ENCODE peak calls at places on chromosomes 6 and 20, in ten cellular contexts. One of them, this sample, is unnamed.

GRCh38 chr20:17556842-17557674 is 12.8 kb upstream of the DSTN start:
- DNase-seq in HS-5: no peak
- DNase-seq in sciatic nerve: no peak
- DNase-seq in mammary epithelial cell: peak
- DNase-seq in body of pancreas: peak
- DNase-seq in CD8-positive, alpha-beta T cell: no peak
- DNase-seq in activated CD4-positive, alpha-beta T cell treated with anti-CD3 and anti-CD28 coated beads for 48 hours: no peak
- DNase-seq in NCI-H1930: no peak
- DNase-seq in GM03348: peak
- DNase-seq in CD8-positive, alpha-beta memory T cell: no peak
- DNase-seq in this sample: no peak

GRCh38 chr20:2140561-2140960 is 38.9 kb downstream of the STK35 start:
- DNase-seq in CD8-positive, alpha-beta memory T cell: no peak
- DNase-seq in CD8-positive, alpha-beta T cell: no peak
- DNase-seq in HS-5: no peak
- DNase-seq in NCI-H1930: no peak
- DNase-seq in sciatic nerve: peak
- DNase-seq in GM03348: peak
- DNase-seq in mammary epithelial cell: no peak
- DNase-seq in activated CD4-positive, alpha-beta T cell treated with anti-CD3 and anti-CD28 coated beads for 48 hours: no peak
- DNase-seq in body of pancreas: no peak
- DNase-seq in this sample: no peak

GRCh38 chr6:37845026-37845911 is 25.7 kb downstream of the ZFAND3 start:
- DNase-seq in NCI-H1930: no peak
- DNase-seq in CD8-positive, alpha-beta memory T cell: no peak
- DNase-seq in activated CD4-positive, alpha-beta T cell treated with anti-CD3 and anti-CD28 coated beads for 48 hours: no peak
- DNase-seq in body of pancreas: no peak
- DNase-seq in HS-5: no peak
- DNase-seq in mammary epithelial cell: peak
- DNase-seq in sciatic nerve: no peak
- DNase-seq in GM03348: no peak
- DNase-seq in CD8-positive, alpha-beta T cell: no peak
- DNase-seq in this sample: no peak

GRCh38 chr20:8067082-8067481 is 47.5 kb upstream of the TMX4 start:
- DNase-seq in sciatic nerve: no peak
- DNase-seq in activated CD4-positive, alpha-beta T cell treated with anti-CD3 and anti-CD28 coated beads for 48 hours: no peak
- DNase-seq in NCI-H1930: no peak
- DNase-seq in CD8-positive, alpha-beta memory T cell: no peak
- DNase-seq in HS-5: no peak
- DNase-seq in body of pancreas: no peak
- DNase-seq in GM03348: no peak
- DNase-seq in CD8-positive, alpha-beta T cell: no peak
- DNase-seq in mammary epithelial cell: no peak
- DNase-seq in this sample: no peak

GRCh38 chr6:84218091-84218490 is 9.4 kb downstream of the CEP162 start:
- DNase-seq in CD8-positive, alpha-beta memory T cell: no peak
- DNase-seq in mammary epithelial cell: no peak
- DNase-seq in HS-5: no peak
- DNase-seq in activated CD4-positive, alpha-beta T cell treated with anti-CD3 and anti-CD28 coated beads for 48 hours: no peak
- DNase-seq in GM03348: no peak
- DNase-seq in sciatic nerve: no peak
- DNase-seq in body of pancreas: no peak
- DNase-seq in CD8-positive, alpha-beta T cell: no peak
- DNase-seq in NCI-H1930: no peak
- DNase-seq in this sample: no peak

GRCh38 chr6:71012871-71013456 is 56.1 kb upstream of the B3GAT2 start:
- DNase-seq in body of pancreas: no peak
- DNase-seq in HS-5: peak
- DNase-seq in CD8-positive, alpha-beta T cell: no peak
- DNase-seq in GM03348: peak
- DNase-seq in CD8-positive, alpha-beta memory T cell: no peak
- DNase-seq in NCI-H1930: peak
- DNase-seq in sciatic nerve: no peak
- DNase-seq in mammary epithelial cell: peak
- DNase-seq in activated CD4-positive, alpha-beta T cell treated with anti-CD3 and anti-CD28 coated beads for 48 hours: peak
- DNase-seq in this sample: no peak

GRCh38 chr6:32637219-32637880 is at the start of gene HLA-DQA1:
- DNase-seq in CD8-positive, alpha-beta T cell: no peak
- DNase-seq in NCI-H1930: no peak
- DNase-seq in mammary epithelial cell: peak
- DNase-seq in GM03348: no peak
- DNase-seq in body of pancreas: no peak
- DNase-seq in sciatic nerve: no peak
- DNase-seq in CD8-positive, alpha-beta memory T cell: no peak
- DNase-seq in HS-5: no peak
- DNase-seq in activated CD4-positive, alpha-beta T cell treated with anti-CD3 and anti-CD28 coated beads for 48 hours: no peak
- DNase-seq in this sample: no peak

GRCh38 chr6:170188571-170189001 is 102.3 kb downstream of the DLL1 start:
- DNase-seq in NCI-H1930: no peak
- DNase-seq in activated CD4-positive, alpha-beta T cell treated with anti-CD3 and anti-CD28 coated beads for 48 hours: no peak
- DNase-seq in CD8-positive, alpha-beta T cell: peak
- DNase-seq in GM03348: no peak
- DNase-seq in HS-5: no peak
- DNase-seq in body of pancreas: no peak
- DNase-seq in mammary epithelial cell: no peak
- DNase-seq in CD8-positive, alpha-beta memory T cell: peak
- DNase-seq in sciatic nerve: no peak
- DNase-seq in this sample: no peak

GRCh38 chr20:22630698-22631097 is 46.3 kb upstream of the FOXA2 start:
- DNase-seq in HS-5: no peak
- DNase-seq in GM03348: no peak
- DNase-seq in CD8-positive, alpha-beta memory T cell: no peak
- DNase-seq in body of pancreas: no peak
- DNase-seq in mammary epithelial cell: no peak
- DNase-seq in NCI-H1930: no peak
- DNase-seq in sciatic nerve: no peak
- DNase-seq in activated CD4-positive, alpha-beta T cell treated with anti-CD3 and anti-CD28 coated beads for 48 hours: no peak
- DNase-seq in CD8-positive, alpha-beta T cell: no peak
- DNase-seq in this sample: no peak

GRCh38 chr6:134373282-134373922 is 55.5 kb upstream of the SGK1 start:
- DNase-seq in activated CD4-positive, alpha-beta T cell treated with anti-CD3 and anti-CD28 coated beads for 48 hours: peak
- DNase-seq in body of pancreas: no peak
- DNase-seq in sciatic nerve: no peak
- DNase-seq in CD8-positive, alpha-beta T cell: no peak
- DNase-seq in CD8-positive, alpha-beta memory T cell: no peak
- DNase-seq in NCI-H1930: no peak
- DNase-seq in HS-5: no peak
- DNase-seq in GM03348: peak
- DNase-seq in mammary epithelial cell: peak
- DNase-seq in this sample: no peak

GRCh38 chr6:18368277-18369105 is 18.7 kb upstream of the RNF144B start:
- DNase-seq in CD8-positive, alpha-beta T cell: no peak
- DNase-seq in sciatic nerve: no peak
- DNase-seq in GM03348: no peak
- DNase-seq in mammary epithelial cell: no peak
- DNase-seq in activated CD4-positive, alpha-beta T cell treated with anti-CD3 and anti-CD28 coated beads for 48 hours: no peak
- DNase-seq in NCI-H1930: no peak
- DNase-seq in CD8-positive, alpha-beta memory T cell: no peak
- DNase-seq in body of pancreas: no peak
- DNase-seq in HS-5: no peak
- DNase-seq in this sample: no peak

GRCh38 chr20:55394592-55394991 is 610.7 kb downstream of the CBLN4 start:
- DNase-seq in mammary epithelial cell: peak
- DNase-seq in sciatic nerve: no peak
- DNase-seq in NCI-H1930: no peak
- DNase-seq in HS-5: no peak
- DNase-seq in GM03348: no peak
- DNase-seq in CD8-positive, alpha-beta memory T cell: no peak
- DNase-seq in activated CD4-positive, alpha-beta T cell treated with anti-CD3 and anti-CD28 coated beads for 48 hours: no peak
- DNase-seq in CD8-positive, alpha-beta T cell: no peak
- DNase-seq in body of pancreas: no peak
- DNase-seq in this sample: no peak

GRCh38 chr6:53813096-53813495 is 18.3 kb downstream of the LRRC1 start:
- DNase-seq in body of pancreas: no peak
- DNase-seq in mammary epithelial cell: no peak
- DNase-seq in activated CD4-positive, alpha-beta T cell treated with anti-CD3 and anti-CD28 coated beads for 48 hours: no peak
- DNase-seq in CD8-positive, alpha-beta memory T cell: no peak
- DNase-seq in NCI-H1930: no peak
- DNase-seq in HS-5: no peak
- DNase-seq in GM03348: peak
- DNase-seq in CD8-positive, alpha-beta T cell: no peak
- DNase-seq in sciatic nerve: no peak
- DNase-seq in this sample: no peak

GRCh38 chr6:38283734-38284362 is 355.9 kb downstream of the BTBD9 start:
- DNase-seq in body of pancreas: no peak
- DNase-seq in sciatic nerve: no peak
- DNase-seq in activated CD4-positive, alpha-beta T cell treated with anti-CD3 and anti-CD28 coated beads for 48 hours: peak
- DNase-seq in CD8-positive, alpha-beta T cell: no peak
- DNase-seq in NCI-H1930: no peak
- DNase-seq in mammary epithelial cell: peak
- DNase-seq in GM03348: no peak
- DNase-seq in CD8-positive, alpha-beta memory T cell: no peak
- DNase-seq in HS-5: peak
- DNase-seq in this sample: no peak

GRCh38 chr6:30556714-30556963 is 350 bp upstream of the GNL1 start:
- DNase-seq in CD8-positive, alpha-beta T cell: peak
- DNase-seq in HS-5: no peak
- DNase-seq in body of pancreas: peak
- DNase-seq in GM03348: no peak
- DNase-seq in activated CD4-positive, alpha-beta T cell treated with anti-CD3 and anti-CD28 coated beads for 48 hours: peak
- DNase-seq in mammary epithelial cell: peak
- DNase-seq in sciatic nerve: peak
- DNase-seq in NCI-H1930: no peak
- DNase-seq in CD8-positive, alpha-beta memory T cell: peak
- DNase-seq in this sample: peak

GRCh38 chr6:137043710-137044365 is 927 bp downstream of the IL20RA start:
- DNase-seq in NCI-H1930: no peak
- DNase-seq in mammary epithelial cell: peak
- DNase-seq in body of pancreas: no peak
- DNase-seq in HS-5: peak
- DNase-seq in sciatic nerve: peak
- DNase-seq in activated CD4-positive, alpha-beta T cell treated with anti-CD3 and anti-CD28 coated beads for 48 hours: no peak
- DNase-seq in CD8-positive, alpha-beta T cell: no peak
- DNase-seq in GM03348: peak
- DNase-seq in CD8-positive, alpha-beta memory T cell: no peak
- DNase-seq in this sample: no peak

GRCh38 chr20:32731882-32732266 is 11.4 kb downstream of the COMMD7 start:
- DNase-seq in activated CD4-positive, alpha-beta T cell treated with anti-CD3 and anti-CD28 coated beads for 48 hours: no peak
- DNase-seq in body of pancreas: no peak
- DNase-seq in NCI-H1930: no peak
- DNase-seq in HS-5: no peak
- DNase-seq in CD8-positive, alpha-beta memory T cell: no peak
- DNase-seq in CD8-positive, alpha-beta T cell: no peak
- DNase-seq in GM03348: no peak
- DNase-seq in mammary epithelial cell: no peak
- DNase-seq in sciatic nerve: no peak
- DNase-seq in this sample: no peak

GRCh38 chr6:170049641-170050491 is 241.0 kb downstream of the DLL1 start:
- DNase-seq in activated CD4-positive, alpha-beta T cell treated with anti-CD3 and anti-CD28 coated beads for 48 hours: no peak
- DNase-seq in HS-5: peak
- DNase-seq in NCI-H1930: no peak
- DNase-seq in CD8-positive, alpha-beta memory T cell: no peak
- DNase-seq in body of pancreas: peak
- DNase-seq in GM03348: no peak
- DNase-seq in mammary epithelial cell: peak
- DNase-seq in CD8-positive, alpha-beta T cell: no peak
- DNase-seq in sciatic nerve: peak
- DNase-seq in this sample: no peak

GRCh38 chr6:36349240-36349639 is 12.6 kb upstream of the BNIP5 start:
- DNase-seq in activated CD4-positive, alpha-beta T cell treated with anti-CD3 and anti-CD28 coated beads for 48 hours: peak
- DNase-seq in body of pancreas: no peak
- DNase-seq in mammary epithelial cell: peak
- DNase-seq in NCI-H1930: no peak
- DNase-seq in sciatic nerve: no peak
- DNase-seq in GM03348: no peak
- DNase-seq in HS-5: no peak
- DNase-seq in CD8-positive, alpha-beta memory T cell: no peak
- DNase-seq in CD8-positive, alpha-beta T cell: peak
- DNase-seq in this sample: no peak

GRCh38 chr6:98945311-98946005 is 2.3 kb downstream of the FBXL4 start:
- DNase-seq in sciatic nerve: no peak
- DNase-seq in NCI-H1930: no peak
- DNase-seq in GM03348: no peak
- DNase-seq in CD8-positive, alpha-beta T cell: no peak
- DNase-seq in activated CD4-positive, alpha-beta T cell treated with anti-CD3 and anti-CD28 coated beads for 48 hours: no peak
- DNase-seq in HS-5: no peak
- DNase-seq in mammary epithelial cell: no peak
- DNase-seq in CD8-positive, alpha-beta memory T cell: no peak
- DNase-seq in body of pancreas: no peak
- DNase-seq in this sample: no peak

GRCh38 chr6:100880149-100880900 is 804 bp downstream of the ASCC3 start:
- DNase-seq in HS-5: peak
- DNase-seq in activated CD4-positive, alpha-beta T cell treated with anti-CD3 and anti-CD28 coated beads for 48 hours: peak
- DNase-seq in mammary epithelial cell: no peak
- DNase-seq in NCI-H1930: no peak
- DNase-seq in GM03348: peak
- DNase-seq in CD8-positive, alpha-beta T cell: no peak
- DNase-seq in sciatic nerve: no peak
- DNase-seq in CD8-positive, alpha-beta memory T cell: no peak
- DNase-seq in body of pancreas: no peak
- DNase-seq in this sample: no peak

GRCh38 chr20:43849496-43850197 is 65.0 kb upstream of the TOX2 start:
- DNase-seq in sciatic nerve: no peak
- DNase-seq in NCI-H1930: no peak
- DNase-seq in body of pancreas: no peak
- DNase-seq in CD8-positive, alpha-beta T cell: no peak
- DNase-seq in activated CD4-positive, alpha-beta T cell treated with anti-CD3 and anti-CD28 coated beads for 48 hours: no peak
- DNase-seq in mammary epithelial cell: peak
- DNase-seq in CD8-positive, alpha-beta memory T cell: no peak
- DNase-seq in HS-5: no peak
- DNase-seq in GM03348: peak
- DNase-seq in this sample: no peak

GRCh38 chr6:105803439-105803838 is 282.7 kb upstream of the PRDM1 start:
- DNase-seq in mammary epithelial cell: peak
- DNase-seq in body of pancreas: no peak
- DNase-seq in NCI-H1930: no peak
- DNase-seq in sciatic nerve: no peak
- DNase-seq in CD8-positive, alpha-beta memory T cell: no peak
- DNase-seq in activated CD4-positive, alpha-beta T cell treated with anti-CD3 and anti-CD28 coated beads for 48 hours: no peak
- DNase-seq in HS-5: no peak
- DNase-seq in CD8-positive, alpha-beta T cell: no peak
- DNase-seq in GM03348: peak
- DNase-seq in this sample: no peak

GRCh38 chr6:164695896-164696295 is 613.5 kb downstream of the C6orf118 start:
- DNase-seq in mammary epithelial cell: no peak
- DNase-seq in activated CD4-positive, alpha-beta T cell treated with anti-CD3 and anti-CD28 coated beads for 48 hours: no peak
- DNase-seq in HS-5: no peak
- DNase-seq in NCI-H1930: no peak
- DNase-seq in CD8-positive, alpha-beta T cell: no peak
- DNase-seq in body of pancreas: no peak
- DNase-seq in CD8-positive, alpha-beta memory T cell: no peak
- DNase-seq in GM03348: no peak
- DNase-seq in sciatic nerve: no peak
- DNase-seq in this sample: no peak

GRCh38 chr20:60092729-60093128 is 134.5 kb downstream of the CDH26 start:
- DNase-seq in body of pancreas: no peak
- DNase-seq in mammary epithelial cell: no peak
- DNase-seq in NCI-H1930: no peak
- DNase-seq in GM03348: no peak
- DNase-seq in sciatic nerve: no peak
- DNase-seq in CD8-positive, alpha-beta T cell: no peak
- DNase-seq in activated CD4-positive, alpha-beta T cell treated with anti-CD3 and anti-CD28 coated beads for 48 hours: no peak
- DNase-seq in HS-5: no peak
- DNase-seq in CD8-positive, alpha-beta memory T cell: no peak
- DNase-seq in this sample: no peak

GRCh38 chr20:46463852-46464251 is 49.5 kb downstream of the ZNF334 start:
- DNase-seq in body of pancreas: no peak
- DNase-seq in GM03348: no peak
- DNase-seq in CD8-positive, alpha-beta memory T cell: no peak
- DNase-seq in CD8-positive, alpha-beta T cell: no peak
- DNase-seq in NCI-H1930: no peak
- DNase-seq in HS-5: no peak
- DNase-seq in activated CD4-positive, alpha-beta T cell treated with anti-CD3 and anti-CD28 coated beads for 48 hours: no peak
- DNase-seq in sciatic nerve: no peak
- DNase-seq in mammary epithelial cell: no peak
- DNase-seq in this sample: no peak

This sample was measured in effector memory CD4-positive, alpha-beta T cell.